ENCODE peak calls at places on chromosome 13, in four cellular contexts. D, J, B and H are unnamed samples.

GRCh38 chr13:73421310-73421912 is 362.6 kb downstream of the KLF5 start:
- DNase-seq in J (no peak), B (peak; percentile 22), D (no peak), H (peak; percentile 71)

GRCh38 chr13:99417151-99417820 is 84.0 kb upstream of the TM9SF2 start:
- DNase-seq in B (no peak), J (no peak), D (no peak), H (no peak)

GRCh38 chr13:43363156-43363918 is 340.0 kb downstream of the DNAJC15 start:
- DNase-seq in B (peak; percentile 53), J (peak; percentile 78), D (peak; percentile 79), H (peak; percentile 67)

GRCh38 chr13:48629282-48629681 is 24.4 kb upstream of the CYSLTR2 start:
- DNase-seq in D (no peak), B (no peak), J (no peak), H (no peak)

GRCh38 chr13:99087954-99088491 is 110.2 kb upstream of the DOCK9 start:
- DNase-seq in J (no peak), B (no peak), D (no peak), H (no peak)

GRCh38 chr13:33489563-33489962 is 204.0 kb upstream of the STARD13 start:
- DNase-seq in D (no peak), J (no peak), B (no peak), H (no peak)

GRCh38 chr13:100525453-100526298 is 62.9 kb downstream of the GGACT start:
- DNase-seq in D (no peak), J (no peak), B (peak; percentile 15), H (no peak)

GRCh38 chr13:114134944-114135610 is 2.7 kb upstream of the RASA3 start:
- DNase-seq in D (no peak), J (no peak), B (no peak), H (no peak)

GRCh38 chr13:29573190-29573589 is 22.3 kb downstream of the SLC7A1 start:
- DNase-seq in D (no peak), B (peak; percentile 58), J (peak; percentile 59), H (peak; percentile 60)

GRCh38 chr13:20182231-20182846 is 10.4 kb downstream of the GJB2 start:
- DNase-seq in B (peak; percentile 89), J (peak; percentile 72), D (peak; percentile 75), H (peak; percentile 80)

GRCh38 chr13:102608944-102609343 is 12.2 kb downstream of the TPP2 start:
- DNase-seq in B (no peak), J (no peak), D (no peak), H (no peak)

GRCh38 chr13:78680611-78681010 is 21.7 kb upstream of the OBI1 start:
- DNase-seq in J (no peak), D (no peak), B (no peak), H (no peak)

GRCh38 chr13:39890537-39890936 is 235.1 kb downstream of the COG6 start:
- DNase-seq in D (no peak), B (no peak), J (no peak), H (no peak)

GRCh38 chr13:27619093-27619705 is 1.1 kb downstream of the LNX2 start:
- DNase-seq in D (no peak), B (peak; percentile 76), J (peak; percentile 56), H (peak; percentile 46)

GRCh38 chr13:40982772-40983171 is 36.3 kb downstream of the ELF1 start:
- DNase-seq in J (peak; percentile 10), D (peak; percentile 91), B (peak; percentile 87), H (peak; percentile 51)

GRCh38 chr13:74056829-74057564 is 77.2 kb downstream of the KLF12 start:
- DNase-seq in D (no peak), J (no peak), B (peak; percentile 17), H (no peak)

GRCh38 chr13:24618219-24618955 is 61.8 kb upstream of the ATP12A start:
- DNase-seq in J (no peak), B (no peak), D (no peak), H (no peak)

GRCh38 chr13:106636492-106636891 is 68.6 kb upstream of the ARGLU1 start:
- DNase-seq in D (no peak), J (no peak), B (no peak), H (no peak)

GRCh38 chr13:49373699-49374098 is 70.2 kb downstream of the CAB39L start:
- DNase-seq in D (no peak), B (peak; percentile 55), J (no peak), H (no peak)

DNA sequence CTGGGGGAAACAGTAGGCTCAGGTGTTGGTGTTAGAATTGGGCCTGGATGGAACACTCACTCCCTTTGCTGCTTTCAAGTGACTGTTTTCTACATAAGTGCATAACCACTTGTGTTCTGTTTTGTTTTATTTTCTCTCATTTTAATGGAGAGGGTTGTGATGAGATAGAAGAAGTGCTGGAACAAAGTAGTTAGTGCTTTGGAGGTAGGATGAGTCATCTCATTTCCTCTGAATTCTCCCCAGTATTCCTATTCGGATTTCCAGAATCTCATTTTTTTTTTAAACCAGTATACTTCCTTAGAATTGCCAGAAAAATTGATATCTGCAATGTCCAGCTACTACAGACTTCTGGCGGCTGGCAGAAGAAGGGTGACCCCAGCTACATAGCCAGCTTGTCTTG is 575.9 kb downstream of the MYO16 start:
- DNase-seq in B (no peak), D (peak; percentile 23), J (no peak), H (peak; percentile 21)
- H3K4me3 ChIP-seq in B (no peak overlapping the region), D (no peak overlapping the region), J (no peak overlapping the region), H (no peak overlapping the region)

DNA sequence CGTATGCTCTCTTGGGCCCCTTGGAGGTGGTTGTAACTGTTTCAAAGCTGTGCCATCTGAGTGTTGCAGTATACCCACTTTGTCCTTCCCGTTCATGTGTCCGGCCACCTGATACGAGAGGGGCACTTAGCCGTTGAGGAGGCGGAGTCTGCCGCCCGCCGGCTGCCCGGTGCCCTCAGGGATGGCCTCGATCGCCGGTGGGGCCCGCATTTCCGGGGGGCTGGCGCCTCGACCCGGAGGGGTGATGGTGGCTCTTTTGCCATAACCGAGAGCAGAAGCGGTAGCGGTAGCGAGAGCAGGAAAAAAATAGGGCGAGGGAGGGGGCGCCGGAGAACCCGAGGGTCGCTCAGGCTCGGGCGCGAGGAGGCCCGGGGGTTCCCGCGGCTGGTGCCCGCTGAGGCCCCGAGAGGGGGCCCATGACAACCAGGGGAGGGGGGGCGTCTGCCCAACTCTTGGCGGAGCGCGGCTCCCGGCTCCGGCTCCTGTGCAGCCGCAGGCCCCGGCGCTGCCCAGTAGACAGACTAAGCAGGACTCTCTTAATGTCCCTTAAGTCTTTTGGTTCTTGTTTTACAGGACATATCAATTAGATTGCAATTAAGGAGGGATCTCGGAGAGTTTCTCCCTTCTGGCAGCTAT is 342.7 kb upstream of the SGCG start:
- DNase-seq in J (no peak), B (no peak), D (no peak), H (no peak)
- H3K4me3 ChIP-seq in J (peak overlapping the region; percentile 7), B (no peak overlapping the region), D (no peak overlapping the region), H (no peak overlapping the region)

GRCh38 chr13:75226092-75226491 is 255.9 kb downstream of the TBC1D4 start:
- DNase-seq in B (no peak), D (no peak), J (no peak), H (peak; percentile 18)
- H3K4me3 ChIP-seq in B (no peak overlapping the region), D (no peak overlapping the region), J (no peak overlapping the region), H (no peak overlapping the region)

GRCh38 chr13:36783883-36784282 is 35.1 kb upstream of the RFXAP start:
- DNase-seq in D (no peak), B (no peak), J (no peak), H (no peak)

GRCh38 chr13:36787181-36787580 is 31.8 kb upstream of the RFXAP start:
- DNase-seq in D (no peak), J (no peak), B (no peak), H (no peak)

GRCh38 chr13:36789730-36790129 is 29.3 kb upstream of the RFXAP start:
- DNase-seq in B (no peak), D (no peak), J (no peak), H (no peak)

GRCh38 chr13:36789061-36789460 is 30.0 kb upstream of the RFXAP start:
- DNase-seq in J (no peak), B (no peak), D (no peak), H (peak; percentile 55)

GRCh38 chr13:36788276-36788675 is 30.7 kb upstream of the RFXAP start:
- DNase-seq in B (no peak), J (peak; percentile 11), D (no peak), H (peak; percentile 62)
- H3K4me3 ChIP-seq in B (no peak overlapping the region), J (no peak overlapping the region), D (no peak overlapping the region), H (no peak overlapping the region)

GRCh38 chr13:111184685-111185401 is 69.7 kb downstream of the ARHGEF7 start:
- DNase-seq in J (no peak), D (no peak), B (peak; percentile 52), H (peak; percentile 32)

GRCh38 chr13:111183959-111184684 is 69.0 kb downstream of the ARHGEF7 start:
- DNase-seq in B (no peak), D (no peak), J (no peak), H (no peak)

GRCh38 chr13:111183087-111183645 is 68.1 kb downstream of the ARHGEF7 start:
- DNase-seq in D (no peak), B (no peak), J (no peak), H (no peak)

GRCh38 chr13:111186305-111186930 is 71.3 kb downstream of the ARHGEF7 start:
- DNase-seq in J (no peak), D (no peak), B (no peak), H (no peak)

DNA sequence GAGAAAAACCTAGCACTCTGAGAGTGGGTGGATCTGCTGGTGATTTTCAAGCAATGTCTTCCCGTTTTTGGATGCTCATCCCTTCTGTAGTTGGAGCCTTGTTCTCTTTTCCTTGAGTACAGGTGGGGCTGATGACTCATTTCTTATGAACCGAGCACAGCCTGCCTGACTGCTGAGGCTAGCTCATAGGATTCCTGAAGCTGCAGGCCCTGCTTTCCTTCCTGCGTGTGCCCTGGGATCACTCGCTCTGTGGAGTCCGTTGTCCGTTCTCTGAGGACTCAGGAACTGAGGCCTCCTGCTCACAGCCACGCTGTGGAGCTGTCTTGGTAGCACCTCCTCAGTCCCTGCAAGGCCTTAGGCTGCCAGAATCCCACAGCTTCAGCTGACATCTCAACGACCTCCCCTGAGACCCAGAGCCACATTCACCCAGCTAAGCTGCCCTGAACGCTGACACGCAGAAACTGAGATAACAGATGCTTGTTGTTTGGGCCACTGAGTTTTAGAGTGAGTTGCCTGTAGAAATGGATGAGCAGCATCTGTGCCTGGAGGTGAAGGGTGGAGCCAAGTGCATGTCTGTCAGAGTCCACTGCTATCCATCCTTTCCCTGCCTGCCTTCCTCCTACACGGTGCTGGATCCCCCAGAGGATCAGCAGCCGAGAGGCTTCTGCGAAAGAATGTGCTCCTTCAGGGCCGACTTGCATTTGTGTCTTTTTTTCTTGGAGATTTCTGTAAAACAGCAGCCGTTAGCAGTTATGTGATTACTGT is 73.0 kb downstream of the ARHGEF7 start:
- DNase-seq in D (peak; percentile 30), J (no peak), B (peak; percentile 68), H (peak; percentile 52)
- H3K4me3 ChIP-seq in D (no peak overlapping the region), J (no peak overlapping the region), B (no peak overlapping the region), H (no peak overlapping the region)

GRCh38 chr13:60165391-60166099 is 1.8 kb upstream of the DIAPH3 start:
- DNase-seq in B (no peak), J (peak; percentile 12), D (no peak), H (no peak)
- H3K4me3 ChIP-seq in B (no peak overlapping the region), J (no peak overlapping the region), D (no peak overlapping the region), H (no peak overlapping the region)

GRCh38 chr13:26562538-26562890 is 5.0 kb downstream of the WASF3 start:
- DNase-seq in D (peak; percentile 38), J (no peak), B (no peak), H (peak; percentile 36)
- H3K4me3 ChIP-seq in D (no peak overlapping the region), J (no peak overlapping the region), B (no peak overlapping the region), H (no peak overlapping the region)

DNA sequence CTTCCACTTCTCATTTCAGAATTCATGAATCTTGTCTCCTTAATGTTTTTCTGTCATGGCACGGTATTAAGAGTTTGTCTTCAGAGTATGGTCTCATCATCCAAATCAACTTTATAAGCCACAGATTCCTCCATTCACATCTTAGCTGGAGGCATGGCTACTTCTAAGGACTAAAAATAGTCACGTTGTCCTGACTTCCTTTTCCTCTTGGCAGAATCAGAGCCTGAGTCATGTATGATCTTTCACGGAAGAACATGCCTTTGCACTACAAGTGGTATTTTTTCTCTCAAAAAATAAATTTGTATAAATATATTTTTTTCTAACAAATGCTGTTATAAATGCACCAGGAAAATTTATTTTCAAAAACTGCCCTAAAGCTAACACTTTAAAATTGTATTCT is 71.4 kb downstream of the ALOX5AP start:
- DNase-seq in D (peak; percentile 84), B (peak; percentile 87), J (peak; percentile 78), H (peak; percentile 86)
- H3K4me3 ChIP-seq in D (no peak overlapping the region), B (no peak overlapping the region), J (no peak overlapping the region), H (no peak overlapping the region)